ENCODE peak calls at places on chromosome 20, in six cellular contexts. C is AG09319, O is tibial nerve, B is cardiac muscle cell, G is hepatocyte, Y is IMR-90. X is an unnamed sample.

GRCh38 chr20:34240698-34241615 is at the start of gene ASIP:
- DNase-seq in B (no peak), G (no peak), Y (no peak), O (no peak), C (no peak), X (no peak)

GRCh38 chr20:58583586-58583985 is 67.5 kb upstream of the STX16 start:
- DNase-seq in C (no peak), O (no peak), Y (no peak), G (no peak), B (no peak), X (no peak)

GRCh38 chr20:46990017-46990810 is 95.6 kb downstream of the EYA2 start:
- DNase-seq in B (no peak), Y (no peak), O (no peak), G (no peak), C (no peak), X (no peak)

GRCh38 chr20:62419759-62420158 is 7.6 kb downstream of the RBBP8NL start:
- DNase-seq in B (no peak), Y (no peak), O (no peak), C (no peak), G (no peak), X (no peak)

GRCh38 chr20:25136643-25137559 is 55.0 kb upstream of the VSX1 start:
- DNase-seq in G (peak), B (no peak), Y (peak), O (peak), C (peak), X (no peak)

GRCh38 chr20:63167918-63168520 is 47.9 kb downstream of the YTHDF1 start:
- DNase-seq in B (no peak), Y (no peak), G (no peak), O (no peak), C (no peak), X (no peak)

GRCh38 chr20:45097485-45098095 is 3.3 kb downstream of the KCNS1 start:
- DNase-seq in G (no peak), C (no peak), O (no peak), B (no peak), Y (no peak), X (no peak)

GRCh38 chr20:11234181-11234969 is 560.6 kb upstream of the JAG1 start:
- DNase-seq in C (no peak), B (no peak), G (no peak), Y (peak), O (no peak), X (no peak)

GRCh38 chr20:53078761-53079482 is 106.8 kb downstream of the TSHZ2 start:
- DNase-seq in O (no peak), C (no peak), G (no peak), Y (no peak), B (no peak), X (no peak)

GRCh38 chr20:44218441-44218840 is 7.9 kb upstream of the OSER1 start:
- DNase-seq in B (no peak), C (no peak), G (no peak), Y (no peak), O (no peak), X (no peak)

GRCh38 chr20:53984354-53984753 is 86.0 kb downstream of the BCAS1 start:
- DNase-seq in C (no peak), O (no peak), G (no peak), B (no peak), Y (no peak), X (no peak)

GRCh38 chr20:7712661-7713060 is 227.6 kb downstream of the HAO1 start:
- DNase-seq in B (no peak), C (no peak), O (no peak), Y (no peak), G (no peak), X (no peak)

GRCh38 chr20:54585222-54585621 is 109.8 kb downstream of the DOK5 start:
- DNase-seq in Y (no peak), B (no peak), C (no peak), G (no peak), O (no peak), X (no peak)

GRCh38 chr20:14295812-14296211 is 41.6 kb downstream of the FLRT3 start:
- DNase-seq in G (no peak), O (no peak), B (no peak), Y (no peak), C (no peak), X (no peak)

GRCh38 chr20:33351696-33352095 is 49.6 kb downstream of the CDK5RAP1 start:
- DNase-seq in Y (no peak), G (no peak), B (no peak), C (no peak), O (no peak), X (no peak)

GRCh38 chr20:21391495-21392298 is 5.6 kb downstream of the NKX2-4 start:
- DNase-seq in C (no peak), Y (no peak), B (peak), G (peak), O (no peak), X (peak)

GRCh38 chr20:40251284-40251932 is 437.6 kb downstream of the MAFB start:
- DNase-seq in B (peak), C (peak), O (peak), Y (peak), G (peak), X (peak)

DNA sequence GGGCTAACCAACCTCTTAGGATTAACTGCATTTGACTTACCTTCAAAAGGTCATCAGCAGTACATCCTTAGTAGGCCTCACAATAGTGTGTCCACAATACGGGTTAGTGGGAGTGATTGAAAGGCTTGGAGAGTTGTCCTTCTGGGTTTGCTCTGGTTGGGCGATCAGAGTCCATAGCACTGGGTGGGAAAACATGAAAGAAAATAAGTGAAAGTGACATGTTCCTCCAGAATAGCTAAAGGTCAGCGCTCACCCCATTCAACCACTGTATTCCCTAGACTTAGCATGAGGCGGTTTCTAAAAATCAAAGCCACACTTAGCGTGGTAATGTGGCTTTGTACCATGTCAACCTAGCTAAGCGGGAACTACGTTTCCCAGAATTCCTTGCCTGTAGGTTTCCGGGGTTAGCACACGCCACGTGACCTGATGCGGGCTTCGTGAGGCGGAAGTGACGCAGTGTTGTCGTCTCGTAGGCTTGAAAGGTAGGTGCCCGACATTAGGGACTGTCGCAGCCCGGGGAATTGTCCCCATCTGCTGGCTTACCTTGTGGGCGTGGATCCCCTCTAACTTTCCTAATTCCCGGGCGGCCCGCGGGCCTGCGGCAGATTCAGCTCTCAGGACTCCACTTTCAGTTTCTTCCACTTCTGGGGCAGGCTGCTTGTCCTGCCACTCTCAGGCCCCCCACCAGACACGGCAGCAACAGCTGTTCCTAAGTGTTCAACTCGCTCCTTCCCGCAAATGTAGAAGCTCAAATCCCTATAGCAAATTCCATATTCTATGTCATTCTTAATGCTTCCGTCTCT is 19.8 kb upstream of the SCP2D1 start:
- DNase-seq in B (peak), G (peak), O (peak), Y (peak), C (peak), X (peak)
- TF ChIP-seq CTCF in B (no peak), G (peak), O (no peak), Y (no peak), C (no peak), X (no peak)

GRCh38 chr20:38725959-38726848 is 1.9 kb downstream of the SLC32A1 start:
- DNase-seq in B (peak), G (peak), Y (peak), O (no peak), C (no peak), X (peak)
- TF ChIP-seq CTCF in B (peak), G (peak), Y (peak), O (no peak), C (peak), X (peak)

DNA sequence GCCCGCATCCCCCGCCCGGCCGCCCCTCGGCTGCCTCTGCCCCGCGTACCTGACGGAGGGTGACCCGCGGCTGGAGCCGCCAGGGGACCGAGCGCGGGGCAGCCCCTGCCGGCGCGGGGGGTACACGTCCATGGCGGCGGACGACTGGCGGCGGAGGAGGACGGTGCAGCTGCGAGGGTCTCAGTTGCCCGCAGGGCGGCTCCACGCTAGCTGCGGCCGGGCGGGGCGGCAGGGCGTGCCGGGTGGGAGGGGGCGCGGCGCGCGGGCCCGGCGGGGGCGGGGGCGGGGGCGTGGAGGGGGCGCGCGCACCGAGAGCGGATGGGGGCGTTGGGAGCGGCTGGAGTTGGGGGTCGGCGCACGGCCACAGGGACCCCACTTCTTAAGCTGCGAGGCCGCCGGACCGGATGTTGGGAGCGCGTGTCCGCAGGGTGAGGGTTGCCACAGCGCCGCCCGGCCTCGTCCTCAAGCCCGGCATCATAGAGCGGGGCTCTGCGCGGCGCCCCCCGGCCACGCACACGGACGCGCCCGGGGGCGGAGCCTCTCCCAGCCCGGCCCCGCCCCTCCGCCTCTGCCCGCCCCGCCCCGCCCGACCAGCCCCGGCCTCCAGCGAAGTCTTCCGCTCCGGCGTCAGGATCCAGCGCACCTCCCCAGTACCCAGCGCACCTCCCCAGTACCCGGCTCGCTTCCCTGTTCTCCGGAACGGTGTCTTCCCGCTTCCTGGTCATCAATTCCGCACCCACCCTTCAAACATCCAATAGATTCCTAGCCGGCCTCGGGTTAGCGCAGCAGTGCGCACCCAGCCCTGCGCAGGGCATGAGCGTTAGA is at the start of gene DNAAF9:
- DNase-seq in C (no peak), B (peak), Y (peak), O (peak), G (peak), X (peak)
- TF ChIP-seq CTCF in C (no peak), B (peak), Y (peak), O (no peak), G (peak), X (peak)

GRCh38 chr20:41567615-41568014 is 50.6 kb downstream of the CHD6 start:
- DNase-seq in G (no peak), B (no peak), C (no peak), Y (no peak), O (no peak), X (no peak)

GRCh38 chr20:41571006-41571405 is 47.2 kb downstream of the CHD6 start:
- DNase-seq in Y (no peak), O (no peak), B (no peak), C (no peak), G (no peak), X (no peak)

GRCh38 chr20:41572010-41572572 is 46.1 kb downstream of the CHD6 start:
- DNase-seq in Y (no peak), C (no peak), O (no peak), G (no peak), B (no peak), X (no peak)

GRCh38 chr20:41573955-41574354 is 44.2 kb downstream of the CHD6 start:
- DNase-seq in B (peak), O (no peak), C (no peak), Y (no peak), G (no peak), X (no peak)

GRCh38 chr20:41570552-41570951 is 47.6 kb downstream of the CHD6 start:
- DNase-seq in C (no peak), Y (peak), O (no peak), B (no peak), G (peak), X (no peak)
- TF ChIP-seq CTCF in C (no peak), Y (no peak), O (no peak), B (no peak), G (no peak), X (no peak)

DNA sequence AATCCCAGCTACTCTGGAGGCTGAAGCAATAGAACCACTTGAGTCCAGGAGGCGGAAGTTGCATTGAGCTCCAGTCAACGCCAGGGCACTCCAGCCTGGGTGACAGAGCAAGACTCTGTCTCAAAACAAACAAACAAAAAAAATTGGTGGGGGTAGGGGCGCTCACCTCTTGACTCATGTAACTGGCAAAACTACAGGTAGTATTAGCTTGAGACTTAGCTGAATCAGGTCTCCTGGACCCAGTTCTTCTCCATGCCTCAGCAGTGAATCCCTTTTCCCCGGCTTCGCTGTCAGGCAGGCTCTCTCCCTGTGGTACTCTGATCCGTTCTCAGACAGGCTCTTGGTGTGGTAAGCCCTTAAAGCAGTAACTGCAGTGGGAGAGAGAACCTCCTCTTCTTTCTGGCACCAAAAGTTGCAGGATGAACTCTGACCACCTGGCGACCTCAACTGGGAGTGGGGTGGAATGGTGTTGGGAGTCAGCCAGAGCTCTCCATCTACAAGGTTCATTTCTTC is 12.9 kb downstream of the SLC9A8 start:
- DNase-seq in O (no peak), C (no peak), Y (no peak), B (no peak), G (no peak), X (no peak)
- TF ChIP-seq CTCF in O (no peak), C (no peak), Y (no peak), B (no peak), G (no peak), X (no peak)

DNA sequence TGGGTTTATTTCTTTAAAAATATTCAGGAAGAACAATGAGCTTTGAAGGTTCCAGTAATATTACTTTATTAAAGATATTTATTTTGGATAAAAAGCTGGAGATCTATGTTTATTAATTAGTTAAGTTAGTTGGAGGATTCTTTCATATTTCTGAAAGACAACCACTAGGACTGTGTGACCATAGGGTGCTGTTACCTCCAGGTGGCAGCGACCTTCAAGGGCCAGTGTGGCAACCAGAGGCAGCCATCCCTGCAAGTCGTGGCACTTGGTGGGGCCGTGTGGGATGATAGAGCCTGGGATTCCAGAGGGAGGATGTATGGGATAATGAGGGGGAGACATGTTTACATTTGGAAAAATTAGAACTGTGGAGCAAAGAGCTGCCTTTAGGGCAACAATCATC is 95.5 kb upstream of the SCP2D1 start:
- DNase-seq in C (no peak), G (no peak), Y (no peak), B (no peak), O (no peak), X (no peak)
- TF ChIP-seq CTCF in C (no peak), G (no peak), Y (no peak), B (no peak), O (no peak), X (no peak)

GRCh38 chr20:49915118-49915379 is 280 bp downstream of the SPATA2 start:
- DNase-seq in C (no peak), G (no peak), Y (no peak), O (no peak), B (no peak), X (no peak)
- TF ChIP-seq CTCF in C (no peak), G (no peak), Y (peak), O (no peak), B (no peak), X (no peak)

GRCh38 chr20:2476742-2477615 is 6.4 kb upstream of the SNRPB start:
- DNase-seq in G (no peak), Y (no peak), O (no peak), C (no peak), B (no peak), X (no peak)
- TF ChIP-seq CTCF in G (no peak), Y (no peak), O (no peak), C (no peak), B (no peak), X (no peak)

GRCh38 chr20:17682889-17683198 is 802 bp upstream of the RRBP1 start:
- DNase-seq in G (no peak), B (no peak), O (no peak), C (no peak), Y (no peak), X (no peak)
- TF ChIP-seq CTCF in G (no peak), B (no peak), O (no peak), C (no peak), Y (no peak), X (no peak)